ENCODE peak calls at places on chromosomes 13 and 19, in seven cellular contexts. O, M, W, Y, K, G and C are unnamed samples.

GRCh38 chr19:21328402-21328801 is 808 bp downstream of the ZNF708 start:
- DNase-seq in Y (no peak), O (no peak), W (no peak), K (no peak), G (peak; percentile 4), M (no peak), C (no peak)

GRCh38 chr13:44199627-44200207 is 173.9 kb upstream of the SERP2 start:
- DNase-seq in W (no peak), M (no peak), Y (no peak), O (no peak), K (peak; percentile 48), G (no peak), C (no peak)

GRCh38 chr19:16070366-16070990 is 5.8 kb upstream of the TPM4 start:
- DNase-seq in Y (peak; percentile 86), K (peak; percentile 48), M (peak; percentile 96), W (no peak), O (no peak), G (no peak), C (no peak)

GRCh38 chr13:47859129-47859528 is 141.9 kb downstream of the SUCLA2 start:
- DNase-seq in Y (no peak), W (peak; percentile 3), G (no peak), M (no peak), O (no peak), K (no peak), C (peak; percentile 32)

GRCh38 chr13:102091231-102091630 is 310.6 kb downstream of the FGF14 start:
- DNase-seq in Y (no peak), G (no peak), O (no peak), K (no peak), M (no peak), W (peak; percentile 1), C (peak; percentile 4)

GRCh38 chr19:35205733-35206323 is 22.7 kb downstream of the FAM187B start:
- DNase-seq in W (no peak), O (no peak), K (no peak), M (no peak), G (no peak), Y (no peak), C (no peak)

GRCh38 chr13:68428292-68428691 is 1198.2 kb upstream of the PCDH9 start:
- DNase-seq in M (no peak), G (no peak), K (no peak), O (no peak), Y (no peak), W (no peak), C (peak; percentile 25)

GRCh38 chr13:86714495-86714894 is 915.3 kb upstream of the SLITRK6 start:
- DNase-seq in M (no peak), G (no peak), O (no peak), K (no peak), W (no peak), Y (no peak), C (no peak)

GRCh38 chr13:50909605-50910482 is at the start of gene RNASEH2B:
- DNase-seq in Y (peak; percentile 83), G (peak; percentile 62), K (peak; percentile 79), W (peak; percentile 59), M (peak; percentile 73), O (peak; percentile 60), C (peak; percentile 68)

GRCh38 chr19:5799247-5800241 is 5.3 kb upstream of the NRTN start:
- DNase-seq in K (peak; percentile 76), G (no peak), Y (no peak), M (no peak), W (no peak), O (no peak), C (no peak)

GRCh38 chr19:10316229-10317044 is 622 bp upstream of the FDX2 start:
- DNase-seq in Y (no peak), W (no peak), K (no peak), O (no peak), G (no peak), M (no peak), C (no peak)

GRCh38 chr19:579111-579841 is 6.9 kb downstream of the BSG start:
- DNase-seq in M (no peak), G (no peak), O (no peak), K (no peak), Y (no peak), W (no peak), C (no peak)

GRCh38 chr19:10219678-10220077 is 11.5 kb downstream of the S1PR2 start:
- DNase-seq in W (no peak), K (no peak), O (no peak), Y (no peak), G (peak; percentile 49), M (no peak), C (no peak)

GRCh38 chr13:36430247-36431203 is 1.8 kb upstream of the CCNA1 start:
- DNase-seq in G (peak; percentile 64), Y (no peak), K (peak; percentile 52), M (no peak), W (peak; percentile 65), O (no peak), C (no peak)

GRCh38 chr19:38130399-38130798 is 93.6 kb downstream of the DPF1 start:
- DNase-seq in K (no peak), Y (no peak), W (no peak), M (no peak), G (no peak), O (no peak), C (no peak)

GRCh38 chr19:38135150-38135998 is 88.6 kb downstream of the DPF1 start:
- DNase-seq in M (no peak), K (no peak), G (no peak), Y (no peak), W (no peak), O (no peak), C (peak; percentile 11)

GRCh38 chr19:38139122-38139521 is 84.9 kb downstream of the DPF1 start:
- DNase-seq in M (no peak), O (no peak), K (no peak), W (no peak), G (no peak), Y (no peak), C (no peak)

GRCh38 chr19:38132781-38133180 is 91.2 kb downstream of the DPF1 start:
- DNase-seq in O (no peak), M (no peak), Y (no peak), K (no peak), W (no peak), G (no peak), C (no peak)

GRCh38 chr19:38134538-38135149 is 89.4 kb downstream of the DPF1 start:
- DNase-seq in G (peak; percentile 60), M (peak; percentile 16), W (peak; percentile 72), Y (no peak), K (no peak), O (no peak), C (peak; percentile 28)
- TF ChIP-seq CTCF in G (peak; percentile 67), M (peak; percentile 31), W (peak; percentile 71), Y (no peak), K (peak; percentile 26), O (peak; percentile 38), C (peak; percentile 69)

DNA sequence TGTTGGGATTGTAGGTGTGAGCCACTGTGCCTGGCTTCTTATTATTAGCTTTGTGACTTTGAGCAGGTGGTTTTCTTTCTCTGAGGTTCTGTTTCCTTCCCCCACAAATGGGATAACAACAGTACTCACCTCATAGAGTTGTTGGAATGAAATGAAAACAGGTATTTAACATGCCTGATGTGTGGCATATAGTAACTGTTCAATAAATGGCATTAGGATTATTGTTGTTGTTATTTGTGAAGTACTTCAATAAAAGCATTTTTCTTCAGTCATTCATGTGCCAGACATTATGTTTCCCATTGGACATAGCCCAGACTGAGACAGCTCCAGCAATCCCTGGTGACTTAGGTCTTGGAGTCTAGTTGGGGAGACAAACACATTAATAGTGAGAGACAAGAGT is 1.5 kb downstream of the MEGF8 start:
- DNase-seq in O (no peak), Y (no peak), G (no peak), W (no peak), K (no peak), M (no peak), C (no peak)
- H3K4me3 ChIP-seq in O (peak overlapping the region; percentile 96), Y (peak overlapping the region; percentile 66), G (no peak overlapping the region), W (no peak overlapping the region), K (no peak overlapping the region), M (peak overlapping the region; percentile 93), C (no peak overlapping the region)

GRCh38 chr13:113051641-113052040 is 54.0 kb upstream of the F7 start:
- DNase-seq in K (no peak), Y (no peak), G (no peak), W (no peak), O (no peak), M (no peak), C (no peak)
- TF ChIP-seq CTCF in K (no peak), Y (no peak), G (no peak), W (no peak), O (no peak), M (no peak), C (no peak)

DNA sequence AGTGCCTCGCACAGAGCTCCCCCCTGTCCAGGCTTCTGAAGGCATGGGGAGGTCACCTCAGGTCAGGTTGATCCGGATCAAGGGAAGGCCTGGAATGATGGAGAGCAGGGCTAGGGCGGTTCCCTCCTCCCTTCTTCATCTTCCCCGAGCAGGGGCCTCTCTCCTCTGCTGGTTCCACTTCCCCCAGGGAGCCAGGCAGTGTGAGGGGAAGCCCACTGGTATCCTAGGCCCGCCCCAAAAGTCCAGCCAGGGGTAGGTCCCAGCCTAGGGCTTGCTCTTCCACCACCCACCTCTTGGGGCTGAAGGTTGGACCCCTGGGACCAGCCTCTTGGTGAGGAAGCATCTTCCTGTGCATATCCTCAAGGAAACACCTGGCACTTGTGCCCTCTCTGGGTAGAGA is 16.4 kb upstream of the PRR19 start:
- DNase-seq in K (peak; percentile 46), M (no peak), Y (peak; percentile 69), G (no peak), O (no peak), W (no peak), C (no peak)
- H3K4me3 ChIP-seq in K (peak overlapping the region; percentile 4), M (peak overlapping the region; percentile 61), Y (peak overlapping the region; percentile 66), G (peak overlapping the region; percentile 76), O (peak overlapping the region; percentile 66), W (no peak overlapping the region), C (peak overlapping the region; percentile 69)